ENCODE peak calls at places on chromosomes 7 and 10, in eight cellular contexts. O, Q, V, G, S, Y, B and K are unnamed samples.

GRCh38 chr7:142503036-142503435 is 245.2 kb upstream of the PRSS58 start:
- DNase-seq in S (no peak), V (no peak), B (no peak), G (no peak), Q (no peak), Y (no peak), O (no peak), K (no peak)

GRCh38 chr10:68231106-68231901 is 609 bp downstream of the ATOH7 start:
- DNase-seq in S (peak), Q (no peak), G (peak), Y (peak), V (peak), O (peak), B (peak), K (no peak)

GRCh38 chr7:2870471-2870941 is 26.4 kb upstream of the GNA12 start:
- DNase-seq in G (peak), S (no peak), Y (peak), O (peak), V (peak), Q (no peak), B (no peak), K (no peak)

GRCh38 chr7:106611911-106612310 is 49.0 kb downstream of the CCDC71L start:
- DNase-seq in B (no peak), Y (no peak), V (no peak), O (peak), S (no peak), Q (no peak), G (no peak), K (no peak)

GRCh38 chr10:35336921-35337741 is 822 bp downstream of the CCNY start:
- DNase-seq in Y (peak), V (peak), Q (no peak), O (peak), G (peak), S (peak), B (no peak), K (no peak)

GRCh38 chr7:102890292-102890970 is 22.4 kb upstream of the LRRC17 start:
- DNase-seq in Q (no peak), V (no peak), Y (peak), S (no peak), B (no peak), G (no peak), O (no peak), K (no peak)

GRCh38 chr7:145105561-145105960 is 269.7 kb upstream of the TPK1 start:
- DNase-seq in V (no peak), G (no peak), Q (no peak), S (no peak), B (no peak), Y (no peak), O (no peak), K (no peak)

GRCh38 chr10:5030989-5031388 is 27.3 kb upstream of the AKR1C2 start:
- DNase-seq in O (no peak), G (no peak), S (no peak), Y (no peak), B (no peak), V (no peak), Q (no peak), K (no peak)

GRCh38 chr7:157771-158251 is 34.6 kb upstream of the FAM20C start:
- DNase-seq in S (no peak), Y (no peak), V (peak), B (no peak), O (no peak), Q (no peak), G (no peak), K (no peak)

GRCh38 chr10:11527068-11527467 is 84.4 kb downstream of the USP6NL start:
- DNase-seq in O (no peak), V (no peak), Q (no peak), S (no peak), Y (no peak), B (no peak), G (no peak), K (no peak)

GRCh38 chr10:128161031-128161430 is 34.8 kb upstream of the MKI67 start:
- DNase-seq in Y (no peak), O (no peak), Q (no peak), B (no peak), V (no peak), S (no peak), G (no peak), K (no peak)

GRCh38 chr10:124091646-124092269 is 1.6 kb downstream of the CHST15 start:
- DNase-seq in B (no peak), Q (no peak), G (no peak), S (no peak), O (no peak), V (peak), Y (peak), K (no peak)

GRCh38 chr10:124672181-124672638 is 72.0 kb downstream of the FAM53B start:
- DNase-seq in V (peak), B (no peak), G (no peak), Q (no peak), Y (no peak), S (no peak), O (no peak), K (no peak)

GRCh38 chr10:88851706-88852105 is at the start of gene ANKRD22:
- DNase-seq in S (no peak), Q (no peak), G (peak), Y (no peak), V (no peak), B (no peak), O (peak), K (no peak)

GRCh38 chr10:104049497-104050250 is 36.0 kb downstream of the COL17A1 start:
- DNase-seq in O (no peak), Y (no peak), G (peak), Q (no peak), S (no peak), B (no peak), V (no peak), K (no peak)

GRCh38 chr10:104057717-104058116 is 28.0 kb downstream of the COL17A1 start:
- DNase-seq in O (no peak), S (no peak), V (no peak), Q (no peak), G (no peak), B (no peak), Y (no peak), K (no peak)

GRCh38 chr10:104056619-104057273 is 28.9 kb downstream of the COL17A1 start:
- DNase-seq in Y (no peak), O (no peak), B (no peak), V (no peak), Q (no peak), S (no peak), G (no peak), K (no peak)

GRCh38 chr10:104054430-104054829 is 31.2 kb downstream of the COL17A1 start:
- DNase-seq in Q (no peak), S (no peak), B (no peak), G (no peak), Y (no peak), V (no peak), O (no peak), K (no peak)

DNA sequence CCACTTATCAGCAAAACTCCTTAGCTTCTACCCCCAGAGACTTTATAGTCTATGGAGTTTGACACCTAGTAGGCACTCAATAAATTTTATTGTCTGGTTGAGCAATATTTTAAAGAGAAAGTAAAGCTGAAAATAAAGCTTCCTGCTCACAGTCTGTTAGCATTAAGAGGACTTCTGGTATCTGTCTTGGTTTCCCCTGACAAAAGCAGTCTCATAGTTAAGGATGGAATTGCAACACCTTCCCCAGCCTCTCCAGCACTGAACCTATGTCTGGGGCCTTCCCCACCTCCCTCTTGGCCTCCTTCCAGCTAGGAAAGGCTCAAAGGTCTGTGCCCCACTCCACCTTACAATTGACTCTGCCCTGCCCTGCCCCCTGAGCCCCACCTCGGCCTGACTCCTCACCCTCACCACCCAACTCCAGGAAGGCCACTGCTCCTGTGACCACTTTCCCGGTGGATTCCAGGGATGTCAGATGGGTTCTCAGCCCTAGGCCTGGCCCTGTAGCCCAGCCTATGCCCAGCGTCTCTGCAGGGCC is 33.3 kb downstream of the COL17A1 start:
- DNase-seq in G (peak), S (no peak), Y (no peak), V (no peak), B (no peak), Q (no peak), O (no peak), K (no peak)
- H3K27ac ChIP-seq in G (no peak), S (no peak), Y (no peak), V (no peak), B (peak), Q (no peak), O (no peak), K (no peak)

DNA sequence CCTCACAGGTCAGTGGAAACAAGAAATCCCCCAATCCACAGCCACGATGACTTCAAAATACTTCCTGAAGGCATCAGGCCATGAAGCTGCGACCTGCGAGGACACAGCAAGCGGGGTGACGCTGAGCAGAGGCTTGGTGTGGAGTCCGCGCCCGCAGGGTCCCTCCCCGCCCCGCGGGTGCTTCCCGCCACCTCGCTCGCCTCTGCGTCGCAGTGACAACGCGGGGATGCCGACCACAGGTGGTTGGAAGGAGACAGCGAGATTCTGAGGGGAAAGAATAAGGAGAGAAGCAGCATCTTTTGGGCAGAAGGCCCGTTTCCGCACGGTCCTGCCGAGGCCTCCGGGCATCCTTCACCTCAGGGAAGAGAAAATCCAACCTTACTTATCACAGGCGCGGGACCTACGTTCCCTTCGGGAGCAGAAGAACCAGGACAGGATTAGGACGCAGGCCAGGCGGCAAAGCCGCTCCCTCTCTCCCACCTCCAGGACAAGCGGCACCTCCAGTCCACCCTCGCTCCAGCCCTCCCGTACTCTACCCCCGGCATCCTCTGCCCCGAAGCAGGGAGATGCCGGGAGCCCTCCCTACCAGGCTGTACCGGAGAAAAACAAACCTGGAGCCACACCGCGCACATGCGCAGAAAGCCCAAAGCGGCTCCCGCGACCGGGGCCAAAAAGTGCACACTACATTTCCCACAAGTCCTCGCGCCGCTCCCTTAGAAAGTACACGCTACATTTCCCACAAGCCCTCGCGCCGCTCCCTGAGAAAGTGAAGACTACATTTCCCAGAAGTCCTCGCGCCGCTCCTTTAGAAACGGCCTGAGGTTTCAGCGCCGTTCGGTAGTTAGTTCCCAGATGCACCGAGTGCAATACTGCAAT is 85.9 kb downstream of the ZNF33B start:
- DNase-seq in B (peak), V (peak), Y (peak), Q (peak), O (peak), S (peak), G (peak), K (peak)
- TF ChIP-seq POLR2A in B (no peak), V (peak), Y (peak), Q (no peak), O (peak), S (peak), G (peak), K (no peak)

GRCh38 chr10:307659-308058 is 172.4 kb downstream of the ZMYND11 start:
- DNase-seq in V (peak), Q (no peak), Y (no peak), B (no peak), G (peak), S (no peak), O (no peak), K (no peak)

GRCh38 chr10:308572-309085 is 173.4 kb downstream of the ZMYND11 start:
- DNase-seq in Y (no peak), O (no peak), V (peak), B (no peak), G (peak), S (peak), Q (no peak), K (no peak)

GRCh38 chr10:306654-307185 is 171.5 kb downstream of the ZMYND11 start:
- DNase-seq in Q (no peak), S (peak), G (peak), B (no peak), O (no peak), V (peak), Y (no peak), K (no peak)

GRCh38 chr10:306007-306406 is 170.8 kb downstream of the ZMYND11 start:
- DNase-seq in Q (no peak), B (no peak), O (no peak), V (no peak), S (no peak), Y (no peak), G (no peak), K (no peak)

GRCh38 chr10:308101-308500 is 172.8 kb downstream of the ZMYND11 start:
- DNase-seq in Y (no peak), O (no peak), Q (no peak), V (peak), G (peak), B (no peak), S (no peak), K (no peak)
- H3K27ac ChIP-seq in Y (no peak), O (no peak), Q (no peak), V (peak), G (peak), B (peak), S (peak), K (no peak)

DNA sequence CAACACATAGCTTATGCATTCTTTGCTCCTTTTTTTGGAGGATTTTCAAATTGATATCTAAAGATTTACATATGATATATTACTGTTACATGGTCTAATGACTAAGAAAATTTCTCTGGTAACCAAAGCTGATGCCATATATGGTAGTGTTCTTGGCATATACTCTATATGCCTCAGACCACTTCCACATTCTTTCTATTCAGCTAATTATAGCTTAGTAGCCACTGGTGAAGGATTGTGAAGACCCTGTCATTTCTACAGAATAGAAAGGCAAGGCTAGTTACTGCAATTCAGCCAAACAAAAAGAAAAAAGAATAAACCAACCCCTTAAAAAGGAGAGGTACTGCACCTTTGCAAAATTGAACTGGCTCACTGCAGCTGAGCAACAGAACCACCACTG is 3.7 kb downstream of the PURB start:
- DNase-seq in B (no peak), G (no peak), Q (no peak), O (no peak), S (no peak), Y (no peak), V (no peak), K (no peak)
- TF ChIP-seq POLR2A in B (no peak), G (no peak), Q (no peak), O (no peak), S (no peak), Y (no peak), V (no peak), K (no peak)

GRCh38 chr7:32406386-32406785 is 83.8 kb downstream of the LSM5 start:
- DNase-seq in Q (no peak), V (no peak), S (no peak), G (no peak), B (no peak), Y (no peak), O (no peak), K (no peak)

GRCh38 chr7:32415936-32416335 is 74.2 kb downstream of the LSM5 start:
- DNase-seq in Y (no peak), V (no peak), S (no peak), Q (no peak), B (no peak), G (no peak), O (no peak), K (no peak)

GRCh38 chr7:32415519-32415918 is 74.7 kb downstream of the LSM5 start:
- DNase-seq in V (no peak), Y (no peak), Q (no peak), G (no peak), O (no peak), B (no peak), S (no peak), K (no peak)

DNA sequence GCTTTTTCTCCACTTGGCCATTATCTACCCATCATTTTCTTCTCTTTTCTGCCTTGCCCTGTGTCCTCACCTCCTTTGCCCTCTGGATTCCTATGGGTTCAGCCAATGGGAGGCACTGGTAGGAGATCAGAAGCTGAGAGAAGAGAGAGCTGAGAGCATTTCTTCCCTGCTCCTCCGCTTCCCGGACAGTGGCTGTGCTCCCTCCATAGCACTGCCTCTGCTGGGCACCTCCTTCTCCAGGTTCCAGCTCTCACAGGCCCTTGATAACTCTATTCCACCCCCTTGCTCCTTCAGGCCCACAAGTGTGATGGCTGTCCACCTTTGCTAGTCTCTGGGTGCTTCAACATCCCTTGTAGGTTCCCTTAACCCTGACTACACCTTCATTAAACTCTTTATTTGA is 79.6 kb downstream of the LSM5 start:
- DNase-seq in Q (no peak), G (no peak), O (no peak), V (no peak), Y (no peak), B (no peak), S (no peak), K (no peak)
- H3K27ac ChIP-seq in Q (no peak), G (no peak), O (no peak), V (no peak), Y (no peak), B (no peak), S (no peak), K (no peak)

GRCh38 chr10:103759100-103759781 is 96.1 kb downstream of the SH3PXD2A start:
- DNase-seq in S (peak), V (no peak), Y (peak), B (no peak), O (no peak), G (no peak), Q (no peak), K (no peak)
- TF ChIP-seq POLR2A in S (no peak), V (no peak), Y (peak), B (no peak), O (no peak), G (no peak), Q (no peak), K (no peak)